ENCODE peak calls at places on chromosomes 11 and 22, in four cellular contexts. D is GM12865, C is A549, K is fibroblast of mammary gland. E is an unnamed sample.

GRCh38 chr11:62124186-62125113 is 639 bp downstream of the INCENP start:
- DNase-seq in D (peak), C (peak), K (peak), E (peak)

GRCh38 chr11:90204832-90205646 is 17.8 kb downstream of the CHORDC1 start:
- DNase-seq in D (peak), C (peak), K (peak), E (peak)

GRCh38 chr11:8834379-8834778 is 76.6 kb upstream of the AKIP1 start:
- DNase-seq in D (no peak), C (no peak), K (no peak), E (no peak)

GRCh38 chr22:26702906-26703830 is 45.8 kb downstream of the MIAT start:
- DNase-seq in D (no peak), C (no peak), K (peak), E (peak)

GRCh38 chr22:43308451-43309235 is 34.5 kb downstream of the SCUBE1 start:
- DNase-seq in D (no peak), C (no peak), K (no peak), E (no peak)

GRCh38 chr22:38859581-38860290 is 12.3 kb downstream of the CBX6 start:
- DNase-seq in D (no peak), C (no peak), K (no peak), E (no peak)

GRCh38 chr11:114229062-114229450 is 67.1 kb upstream of the NNMT start:
- DNase-seq in D (no peak), C (no peak), K (no peak), E (no peak)

GRCh38 chr22:40377931-40378330 is 7.5 kb downstream of the SGSM3 start:
- DNase-seq in D (no peak), C (no peak), K (no peak), E (no peak)

GRCh38 chr11:106446302-106446701 is 368.8 kb downstream of the AASDHPPT start:
- DNase-seq in D (no peak), C (no peak), K (no peak), E (no peak)

GRCh38 chr11:117809236-117810055 is 12.4 kb upstream of the DSCAML1 start:
- DNase-seq in D (peak), C (peak), K (peak), E (peak)

GRCh38 chr11:106989056-106989455 is 29.2 kb downstream of the GUCY1A2 start:
- DNase-seq in D (no peak), C (no peak), K (peak), E (peak)

GRCh38 chr11:78449866-78450265 is 32.2 kb upstream of the GAB2 start:
- DNase-seq in D (no peak), C (no peak), K (peak), E (no peak)

GRCh38 chr11:72969894-72970335 is 155.7 kb downstream of the ATG16L2 start:
- DNase-seq in D (peak), C (no peak), K (peak), E (peak)

GRCh38 chr11:84398017-84398626 is 1112.0 kb upstream of the CCDC90B start:
- DNase-seq in D (peak), C (peak), K (peak), E (peak)

GRCh38 chr11:61587951-61588695 is 7.2 kb upstream of the SYT7 start:
- DNase-seq in D (peak), C (peak), K (peak), E (no peak)

GRCh38 chr11:95821640-95822039 is 31.3 kb downstream of the CEP57 start:
- DNase-seq in D (no peak), C (no peak), K (peak), E (peak)

GRCh38 chr11:12397953-12398352 is 20.6 kb downstream of the PARVA start:
- DNase-seq in D (no peak), C (no peak), K (peak), E (peak)

GRCh38 chr11:59754494-59754858 is 700 bp upstream of the STX3 start:
- DNase-seq in D (peak), C (no peak), K (peak), E (peak)

GRCh38 chr11:19919050-19919561 is 206.5 kb downstream of the NAV2 start:
- DNase-seq in D (no peak), C (peak), K (peak), E (peak)

GRCh38 chr22:39478461-39478860 is 21.6 kb downstream of the MGAT3 start:
- DNase-seq in D (no peak), C (no peak), K (no peak), E (no peak)

GRCh38 chr22:44625981-44626687 is 75.9 kb upstream of the PRR5 start:
- DNase-seq in D (peak), C (peak), K (peak), E (peak)

GRCh38 chr11:11252403-11252802 is 100.6 kb downstream of the CSNK2A3 start:
- DNase-seq in D (peak), C (no peak), K (no peak), E (no peak)

GRCh38 chr11:84870486-84870885 is 756.7 kb downstream of the DLG2 start:
- DNase-seq in D (no peak), C (no peak), K (no peak), E (no peak)

GRCh38 chr11:109422755-109423113 is 744 bp downstream of the C11orf87 start:
- DNase-seq in D (no peak), C (no peak), K (no peak), E (peak)

GRCh38 chr11:35141538-35141937 is 2.6 kb downstream of the CD44 start:
- DNase-seq in D (no peak), C (no peak), K (no peak), E (no peak)

GRCh38 chr11:115168229-115168671 is 336.0 kb downstream of the CADM1 start:
- DNase-seq in D (no peak), C (no peak), K (no peak), E (no peak)

GRCh38 chr22:48591286-48592065 is 1236.2 kb downstream of the BRD1 start:
- DNase-seq in D (no peak), C (no peak), K (no peak), E (no peak)

GRCh38 chr11:62708423-62709261 is 1.2 kb downstream of the GNG3 start:
- DNase-seq in D (no peak), C (no peak), K (no peak), E (no peak)

DNA sequence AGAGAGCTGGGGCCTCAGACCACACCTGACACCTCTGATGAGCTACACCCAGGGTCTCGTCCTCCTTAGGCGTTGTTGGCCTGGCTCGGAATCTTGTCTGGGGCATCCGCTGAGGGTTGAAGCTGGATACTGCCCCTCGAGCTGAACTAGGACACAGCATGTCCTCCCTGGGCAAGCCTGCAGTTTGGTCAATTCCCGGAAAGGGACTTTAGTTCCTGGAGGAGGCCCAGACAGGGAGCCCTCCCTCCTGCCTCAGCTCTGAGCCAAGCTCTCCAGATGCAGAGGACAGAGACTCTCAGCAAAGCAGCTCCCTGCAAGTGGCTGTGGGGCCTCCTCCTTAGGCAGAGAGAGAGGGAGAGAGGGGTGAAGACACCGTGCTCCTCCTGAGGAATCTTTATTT is 4.9 kb downstream of the APOL3 start:
- DNase-seq in D (no peak), C (no peak), K (peak), E (no peak)
- H3K4me3 ChIP-seq in D (no peak), C (no peak), K (no peak), E (no peak)

GRCh38 chr22:24494535-24495364 is at the start of gene UPB1:
- DNase-seq in D (no peak), C (no peak), K (no peak), E (no peak)
- H3K4me3 ChIP-seq in D (no peak), C (no peak), K (no peak), E (peak)

GRCh38 chr11:125162743-125163142 is 1.8 kb upstream of the PKNOX2 start:
- DNase-seq in D (no peak), C (no peak), K (no peak), E (no peak)

GRCh38 chr11:125164091-125164421 is 495 bp upstream of the PKNOX2 start:
- DNase-seq in D (no peak), C (no peak), K (no peak), E (no peak)

GRCh38 chr11:125165111-125165663 is 636 bp downstream of the PKNOX2 start:
- DNase-seq in D (no peak), C (peak), K (peak), E (peak)

GRCh38 chr11:125164422-125165110 is at the start of gene PKNOX2:
- DNase-seq in D (peak), C (peak), K (peak), E (peak)

GRCh38 chr11:125163431-125164011 is 1.0 kb upstream of the PKNOX2 start:
- DNase-seq in D (no peak), C (no peak), K (no peak), E (peak)
- H3K4me3 ChIP-seq in D (no peak), C (no peak), K (no peak), E (no peak)

GRCh38 chr11:2693851-2694261 is 5.9 kb downstream of the KCNQ1OT1 start:
- DNase-seq in D (no peak), C (no peak), K (no peak), E (no peak)

GRCh38 chr11:2694995-2695939 is 4.5 kb downstream of the KCNQ1OT1 start:
- DNase-seq in D (no peak), C (no peak), K (no peak), E (no peak)

GRCh38 chr11:2696461-2696860 is 3.3 kb downstream of the KCNQ1OT1 start:
- DNase-seq in D (no peak), C (no peak), K (no peak), E (no peak)

GRCh38 chr11:2693271-2693833 is 6.4 kb downstream of the KCNQ1OT1 start:
- DNase-seq in D (no peak), C (no peak), K (no peak), E (no peak)

DNA sequence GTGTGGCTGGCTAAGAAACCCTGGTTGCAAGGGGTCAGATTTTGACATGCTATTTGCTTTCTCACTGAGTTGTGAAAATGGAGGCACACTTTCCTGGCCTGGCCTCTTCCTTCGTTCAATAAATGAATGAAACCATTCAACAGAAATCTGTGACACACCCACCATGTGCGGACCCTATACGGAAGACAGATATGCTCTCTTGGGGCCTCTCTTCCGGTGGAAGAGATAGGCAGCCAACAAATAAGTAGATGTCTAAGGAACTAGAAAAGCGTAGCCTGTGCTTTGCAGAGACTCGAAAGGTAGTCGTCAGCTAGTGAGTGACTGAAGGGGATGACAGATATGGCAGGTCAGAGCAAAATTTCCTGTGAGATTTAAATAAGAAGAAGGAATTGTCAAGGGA is 5.3 kb downstream of the KCNQ1OT1 start:
- DNase-seq in D (peak), C (no peak), K (no peak), E (no peak)
- H3K4me3 ChIP-seq in D (no peak), C (no peak), K (no peak), E (no peak)

GRCh38 chr11:128563942-128564641 is 23.3 kb downstream of the ETS1 start:
- DNase-seq in D (no peak), C (no peak), K (no peak), E (no peak)
- H3K4me3 ChIP-seq in D (no peak), C (no peak), K (no peak), E (no peak)

DNA sequence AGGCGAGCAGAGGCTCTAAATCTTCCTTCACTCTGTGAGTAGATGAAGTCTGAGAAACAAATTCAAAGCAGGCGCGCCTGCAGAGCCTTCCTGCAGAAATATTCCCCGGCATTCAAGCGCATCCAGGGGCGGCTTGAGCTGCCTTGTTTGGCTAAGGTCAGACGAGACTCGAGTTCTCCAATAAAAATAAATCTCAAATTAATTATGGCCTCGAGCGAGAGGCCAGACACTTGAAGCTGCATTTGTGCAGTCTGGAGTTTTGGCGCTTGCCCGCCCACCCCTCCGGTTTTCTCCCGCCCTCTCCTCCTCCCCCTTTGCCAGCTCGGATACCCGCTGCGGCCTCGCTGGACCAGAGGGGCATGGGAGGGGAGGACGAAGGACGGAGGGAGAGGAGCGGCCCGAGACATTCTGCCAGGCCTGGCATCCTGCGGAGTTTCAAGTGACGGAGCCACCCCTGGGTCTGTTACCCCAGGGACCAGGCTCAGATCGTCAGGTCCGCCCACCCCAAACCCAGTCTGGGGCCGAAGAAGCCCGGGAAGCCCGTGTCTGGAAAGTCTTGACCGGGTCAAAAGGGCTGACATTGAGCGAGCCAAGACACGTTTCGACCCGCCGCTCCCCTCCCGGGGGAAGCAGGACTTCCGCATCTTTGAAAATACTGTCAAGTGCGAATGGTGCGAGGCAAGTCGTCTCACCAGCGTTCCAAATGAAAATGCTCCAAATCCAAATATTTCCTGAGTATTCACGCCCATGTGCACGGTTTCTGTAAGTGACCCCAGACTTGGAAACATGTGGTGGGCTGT is 3.7 kb upstream of the FLI1 start:
- DNase-seq in D (no peak), C (no peak), K (no peak), E (peak)
- H3K4me3 ChIP-seq in D (no peak), C (no peak), K (no peak), E (peak)

DNA sequence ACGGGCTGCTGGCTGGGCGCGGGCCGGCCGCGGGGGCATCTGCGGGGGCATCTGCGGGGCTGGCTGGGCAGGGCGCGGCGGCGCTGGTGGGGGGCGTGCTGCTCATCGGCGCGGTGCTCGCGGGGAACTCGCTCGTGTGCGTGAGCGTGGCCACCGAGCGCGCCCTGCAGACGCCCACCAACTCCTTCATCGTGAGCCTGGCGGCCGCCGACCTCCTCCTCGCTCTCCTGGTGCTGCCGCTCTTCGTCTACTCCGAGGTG is 194 bp downstream of the DRD4 start:
- DNase-seq in D (no peak), C (no peak), K (no peak), E (no peak)
- H3K4me3 ChIP-seq in D (no peak), C (no peak), K (no peak), E (no peak)

DNA sequence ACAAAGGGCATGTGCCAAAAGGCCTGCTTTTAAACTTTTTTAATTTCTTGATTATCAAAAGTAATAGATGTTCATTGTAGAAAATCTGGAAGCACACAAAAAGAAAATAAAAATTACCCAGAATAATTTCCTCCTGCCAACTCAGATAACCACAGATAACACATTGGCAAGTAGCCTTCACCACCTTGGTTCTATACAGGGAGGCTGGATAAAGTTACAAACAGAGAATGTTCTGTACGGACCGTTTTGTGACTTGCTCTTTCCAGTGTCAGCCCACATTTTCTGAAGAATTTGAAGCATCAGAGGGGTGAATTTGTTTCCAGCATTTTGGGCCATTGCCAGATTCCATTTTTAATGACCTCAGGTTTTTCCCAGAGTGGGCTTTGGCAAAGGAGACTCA is 23.5 kb downstream of the TUG1 start:
- DNase-seq in D (no peak), C (no peak), K (no peak), E (no peak)
- H3K4me3 ChIP-seq in D (no peak), C (no peak), K (no peak), E (no peak)

E was measured in astrocyte of the spinal cord.